ENCODE peak calls at places on chromosome 12, in four cellular contexts. N, J, G and D are unnamed samples. For H3K9me3, the result is how much of the 10 kb centered on the place peaks cover.

GRCh38 chr12:118098911-118099671 is 4.7 kb downstream of the VSIG10 start:
- DNase-seq in N (no peak), J (no peak), G (no peak), D (no peak)

GRCh38 chr12:15801770-15802393 is 12.7 kb upstream of the EPS8 start:
- DNase-seq in N (no peak), J (peak), G (no peak), D (no peak)

GRCh38 chr12:51365276-51365675 is 18.8 kb upstream of the CELA1 start:
- DNase-seq in N (no peak), J (no peak), G (no peak), D (no peak)

GRCh38 chr12:26124491-26125450 is at the start of gene BHLHE41:
- DNase-seq in N (no peak), J (peak), G (no peak), D (no peak)

GRCh38 chr12:50988051-50988450 is 35.7 kb downstream of the HIGD1C start:
- DNase-seq in N (no peak), J (no peak), G (no peak), D (no peak)

GRCh38 chr12:117441751-117442150 is 80.3 kb upstream of the NOS1 start:
- DNase-seq in N (no peak), J (no peak), G (no peak), D (no peak)

GRCh38 chr12:94169966-94170689 is 21.8 kb downstream of the PLXNC1 start:
- DNase-seq in N (no peak), J (no peak), G (no peak), D (no peak)

GRCh38 chr12:124753230-124753595 is 110.5 kb downstream of the SCARB1 start:
- DNase-seq in N (no peak), J (no peak), G (no peak), D (no peak)

GRCh38 chr12:54998958-54999510 is 14.5 kb upstream of the TESPA1 start:
- DNase-seq in N (no peak), J (no peak), G (no peak), D (no peak)

GRCh38 chr12:24133385-24133784 is 183.9 kb upstream of the SOX5 start:
- DNase-seq in N (no peak), J (no peak), G (no peak), D (no peak)

DNA sequence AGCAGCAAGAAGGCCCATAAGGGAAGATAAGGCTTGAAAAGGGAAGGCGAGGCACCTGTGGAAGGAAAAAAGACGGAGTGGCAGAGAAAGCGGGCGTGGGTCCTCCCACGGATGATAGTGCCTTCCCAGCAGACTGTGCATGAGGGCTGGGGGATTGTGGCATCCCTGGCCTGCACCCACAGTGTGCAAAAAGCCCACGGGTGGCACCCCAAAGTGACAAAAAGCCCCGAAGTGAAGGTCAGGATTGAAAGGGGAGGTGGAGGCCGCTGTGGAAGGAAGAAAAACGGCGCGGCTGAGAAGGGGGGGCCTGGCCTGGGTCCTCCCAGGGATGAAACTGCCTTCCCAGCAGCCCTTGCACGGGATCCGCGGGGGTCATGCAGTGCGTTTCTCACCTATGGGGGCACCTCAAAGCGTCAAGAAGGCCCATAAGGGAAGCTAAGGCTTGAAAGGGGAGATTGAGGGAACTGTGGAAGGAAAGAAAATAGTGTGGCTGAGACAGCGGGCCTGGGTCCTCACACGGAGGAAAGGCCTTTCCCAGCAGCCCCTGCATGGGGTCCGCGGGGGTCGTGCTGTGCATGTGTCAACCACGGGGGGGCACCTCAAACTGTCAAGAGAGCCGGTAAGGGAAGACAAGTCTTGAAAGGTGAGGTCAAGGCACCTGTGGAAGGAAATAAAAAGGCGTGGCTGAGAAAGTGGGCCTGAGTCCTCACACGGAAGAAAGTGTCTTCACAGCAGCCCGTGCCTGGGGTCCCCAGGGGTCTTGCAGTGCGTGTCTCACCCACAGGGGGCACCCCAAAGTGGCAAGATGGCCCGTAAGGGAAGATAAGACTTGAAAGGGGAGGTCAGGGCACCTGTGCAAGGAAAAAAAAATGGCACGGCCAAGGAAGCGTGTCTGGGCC is 274.1 kb downstream of the ALG10 start:
- DNase-seq in N (no peak), J (no peak), G (no peak), D (peak)
- H3K9me3 ChIP-seq in N (under half), J (under half), G (half or more), D (under half)

DNA sequence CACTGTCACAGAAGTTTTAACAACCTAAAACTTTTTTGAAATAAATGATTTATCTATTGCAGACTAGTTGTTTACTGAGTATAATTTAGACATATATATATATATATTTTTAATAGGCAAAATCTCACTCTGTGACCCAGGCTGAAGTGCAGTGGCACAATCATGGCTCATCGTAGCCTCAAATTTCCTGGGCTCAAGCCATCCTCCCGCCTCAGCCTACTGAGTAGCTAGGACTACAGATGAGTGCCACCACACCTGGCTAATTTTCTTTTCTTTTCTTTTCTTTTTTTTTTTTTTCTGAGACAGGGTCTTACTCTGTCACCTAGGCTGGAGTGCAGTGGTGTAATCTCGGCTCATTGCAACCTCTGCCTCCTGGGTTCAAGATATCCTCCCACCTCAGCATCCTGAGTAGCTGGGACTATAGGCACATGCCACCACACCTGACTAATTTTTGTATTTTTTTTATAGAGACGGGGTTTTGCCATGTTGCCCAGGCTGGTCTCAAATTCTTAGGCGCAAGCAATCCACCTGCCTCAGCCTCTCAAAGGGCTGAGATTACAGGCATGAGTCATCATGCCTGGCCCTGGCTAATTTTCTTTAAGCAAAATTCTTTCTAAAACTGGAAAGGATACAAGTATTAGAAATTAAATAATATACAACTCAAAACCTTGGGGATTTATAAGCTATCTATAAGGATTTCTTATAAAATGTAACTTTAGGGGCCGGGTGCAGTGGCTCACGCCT is 23.1 kb downstream of the EEA1 start:
- DNase-seq in N (no peak), J (no peak), G (no peak), D (no peak)
- H3K9me3 ChIP-seq in N (under half), J (under half), G (under half), D (under half)

GRCh38 chr12:40581889-40582288 is 110.3 kb upstream of the CNTN1 start:
- DNase-seq in N (no peak), J (no peak), G (no peak), D (no peak)

GRCh38 chr12:40584763-40585162 is 107.5 kb upstream of the CNTN1 start:
- DNase-seq in N (no peak), J (no peak), G (no peak), D (no peak)

GRCh38 chr12:40580346-40580745 is 111.9 kb upstream of the CNTN1 start:
- DNase-seq in N (no peak), J (no peak), G (no peak), D (no peak)

GRCh38 chr12:40586823-40587222 is 105.4 kb upstream of the CNTN1 start:
- DNase-seq in N (no peak), J (no peak), G (no peak), D (no peak)

GRCh38 chr12:40583743-40584142 is 108.5 kb upstream of the CNTN1 start:
- DNase-seq in N (no peak), J (no peak), G (no peak), D (no peak)
- H3K9me3 ChIP-seq in N (under half), J (under half), G (under half), D (under half)

GRCh38 chr12:47441490-47441889 is 264.3 kb downstream of the RPAP3 start:
- DNase-seq in N (no peak), J (no peak), G (no peak), D (no peak)
- H3K9me3 ChIP-seq in N (under half), J (under half), G (under half), D (under half)

GRCh38 chr12:30779178-30779577 is 24.4 kb upstream of the CAPRIN2 start:
- DNase-seq in N (no peak), J (no peak), G (no peak), D (no peak)

GRCh38 chr12:30783946-30784345 is 29.2 kb upstream of the CAPRIN2 start:
- DNase-seq in N (no peak), J (no peak), G (no peak), D (no peak)

GRCh38 chr12:30782316-30783173 is 27.8 kb upstream of the CAPRIN2 start:
- DNase-seq in N (no peak), J (no peak), G (no peak), D (no peak)

GRCh38 chr12:30784508-30784907 is 29.8 kb upstream of the CAPRIN2 start:
- DNase-seq in N (no peak), J (no peak), G (no peak), D (no peak)

DNA sequence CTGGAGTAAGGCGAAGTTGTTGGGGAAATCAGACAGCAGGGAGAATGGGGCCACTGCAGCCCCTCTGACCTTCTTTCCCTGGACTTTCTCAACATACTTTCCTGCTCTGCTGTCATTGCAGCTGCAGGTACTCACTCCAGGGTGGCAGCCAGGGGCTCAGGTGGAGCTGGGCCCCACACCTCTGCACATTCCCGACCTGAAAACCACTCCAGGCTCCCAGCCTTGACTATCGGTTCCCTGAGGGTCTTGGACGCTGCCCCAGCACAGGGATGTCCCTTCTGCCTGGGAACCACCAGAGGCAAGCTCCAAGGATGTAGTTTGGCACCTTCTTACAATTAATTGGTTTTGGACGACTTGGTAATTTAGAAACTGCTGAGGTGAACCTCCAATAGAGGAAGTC is 24.8 kb upstream of the CAPRIN2 start:
- DNase-seq in N (no peak), J (no peak), G (no peak), D (no peak)
- H3K9me3 ChIP-seq in N (under half), J (under half), G (under half), D (under half)

GRCh38 chr12:7171854-7172253 is 17.6 kb upstream of the PEX5 start:
- DNase-seq in N (no peak), J (no peak), G (no peak), D (no peak)
- H3K9me3 ChIP-seq in N (under half), J (under half), G (under half), D (under half)

DNA sequence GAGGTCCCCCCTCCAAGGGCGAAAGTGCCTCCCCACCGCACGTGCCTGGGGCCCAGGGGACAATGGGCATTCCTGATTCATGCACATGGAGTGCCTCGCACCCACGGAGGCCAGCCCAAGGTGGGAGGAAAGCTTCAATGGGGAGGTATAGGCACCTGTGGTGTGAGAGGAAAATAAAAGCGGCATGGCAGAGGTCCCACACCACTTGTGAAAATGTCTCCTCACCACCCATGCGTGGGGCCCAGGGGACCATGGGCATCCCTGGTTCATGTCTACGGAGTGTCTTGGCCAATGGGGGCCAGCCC is 384.7 kb downstream of the ALG10 start:
- DNase-seq in N (no peak), J (no peak), G (no peak), D (no peak)
- H3K9me3 ChIP-seq in N (under half), J (under half), G (half or more), D (under half)

GRCh38 chr12:33314223-33314622 is 125.4 kb downstream of the SYT10 start:
- DNase-seq in N (no peak), J (no peak), G (no peak), D (no peak)

GRCh38 chr12:33313476-33313875 is 126.1 kb downstream of the SYT10 start:
- DNase-seq in N (no peak), J (no peak), G (no peak), D (no peak)

DNA sequence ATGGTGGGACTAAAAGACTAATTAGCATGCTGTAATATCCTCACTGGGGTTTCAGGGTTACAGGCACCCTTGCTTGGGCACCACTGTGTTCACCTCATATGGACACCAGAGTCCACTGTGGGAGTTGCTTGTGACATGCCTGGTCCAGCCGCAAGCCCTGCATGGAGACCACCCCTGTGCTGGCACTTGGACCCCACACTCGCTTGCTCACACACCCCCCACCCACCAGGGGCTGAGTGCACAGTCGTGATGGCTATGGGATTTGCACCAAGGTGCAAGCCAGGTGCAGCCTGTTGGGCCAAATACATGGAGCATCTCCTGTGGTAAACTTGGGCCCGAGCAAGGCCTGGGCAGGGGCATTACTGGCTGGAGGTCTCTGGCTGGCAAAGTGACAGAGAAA is 129.1 kb downstream of the SYT10 start:
- DNase-seq in N (no peak), J (no peak), G (no peak), D (no peak)
- H3K9me3 ChIP-seq in N (under half), J (under half), G (under half), D (under half)

GRCh38 chr12:57996520-57996919 is 55.2 kb downstream of the ATP23 start:
- DNase-seq in N (no peak), J (no peak), G (no peak), D (no peak)
- H3K9me3 ChIP-seq in N (under half), J (under half), G (under half), D (under half)

GRCh38 chr12:126385785-126386184 is 1320.5 kb downstream of the AACS start:
- DNase-seq in N (no peak), J (peak), G (no peak), D (no peak)
- H3K9me3 ChIP-seq in N (under half), J (under half), G (under half), D (under half)